ENCODE peak calls at places on chromosomes 6 and 20, in nine cellular contexts. A, S, D, Y, Q, G, U, C and E are unnamed samples.

GRCh38 chr6:57261896-57262295 is 39.8 kb upstream of the RAB23 start:
- DNase-seq in A (no peak), S (no peak), D (no peak), Y (no peak), Q (no peak), G (peak), U (no peak), C (no peak), E (no peak)

GRCh38 chr20:23623666-23624065 is 14.1 kb downstream of the CST3 start:
- DNase-seq in A (no peak), S (no peak), D (no peak), Y (no peak), Q (no peak), G (no peak), U (no peak), C (no peak), E (no peak)

GRCh38 chr6:37979392-37980221 is 160.1 kb downstream of the ZFAND3 start:
- DNase-seq in A (no peak), S (peak), D (no peak), Y (no peak), Q (no peak), G (no peak), U (no peak), C (peak), E (no peak)

GRCh38 chr6:129749749-129750120 is 39.8 kb upstream of the ARHGAP18 start:
- DNase-seq in A (no peak), S (no peak), D (no peak), Y (peak), Q (no peak), G (peak), U (no peak), C (no peak), E (no peak)

GRCh38 chr6:91387290-91388062 is 800.6 kb upstream of the MAP3K7 start:
- DNase-seq in A (no peak), S (peak), D (no peak), Y (no peak), Q (no peak), G (no peak), U (no peak), C (no peak), E (no peak)

GRCh38 chr6:5036309-5036708 is 32.5 kb upstream of the RPP40 start:
- DNase-seq in A (no peak), S (peak), D (no peak), Y (peak), Q (peak), G (peak), U (peak), C (no peak), E (no peak)

GRCh38 chr6:106792536-106793236 is 163.3 kb downstream of the QRSL1 start:
- DNase-seq in A (no peak), S (no peak), D (no peak), Y (no peak), Q (no peak), G (no peak), U (no peak), C (no peak), E (no peak)

GRCh38 chr6:25014806-25015560 is 79.2 kb upstream of the RIPOR2 start:
- DNase-seq in A (no peak), S (no peak), D (no peak), Y (no peak), Q (peak), G (peak), U (no peak), C (no peak), E (no peak)

GRCh38 chr20:844473-845225 is 11.1 kb downstream of the FAM110A start:
- DNase-seq in A (peak), S (peak), D (peak), Y (peak), Q (peak), G (peak), U (peak), C (peak), E (peak)

GRCh38 chr20:32888636-32889035 is 29.9 kb downstream of the EFCAB8 start:
- DNase-seq in A (no peak), S (no peak), D (no peak), Y (no peak), Q (no peak), G (no peak), U (no peak), C (no peak), E (no peak)

GRCh38 chr6:163752446-163752845 is 337.9 kb downstream of the QKI start:
- DNase-seq in A (no peak), S (no peak), D (no peak), Y (no peak), Q (no peak), G (no peak), U (no peak), C (no peak), E (no peak)

GRCh38 chr6:49892280-49892679 is 25.9 kb upstream of the CRISP1 start:
- DNase-seq in A (no peak), S (no peak), D (no peak), Y (no peak), Q (no peak), G (no peak), U (no peak), C (no peak), E (no peak)

GRCh38 chr6:144714031-144714732 is 429.0 kb downstream of the UTRN start:
- DNase-seq in A (no peak), S (no peak), D (no peak), Y (peak), Q (no peak), G (no peak), U (no peak), C (no peak), E (no peak)

GRCh38 chr20:57053798-57054552 is 212.5 kb downstream of the BMP7 start:
- DNase-seq in A (no peak), S (no peak), D (no peak), Y (no peak), Q (no peak), G (no peak), U (no peak), C (no peak), E (no peak)

GRCh38 chr20:44736170-44737021 is 9.3 kb upstream of the KCNK15 start:
- DNase-seq in A (no peak), S (peak), D (no peak), Y (peak), Q (no peak), G (peak), U (peak), C (no peak), E (peak)

GRCh38 chr20:10521068-10521834 is 86.1 kb downstream of the SLX4IP start:
- DNase-seq in A (no peak), S (peak), D (no peak), Y (no peak), Q (no peak), G (peak), U (no peak), C (no peak), E (no peak)

GRCh38 chr20:18133962-18134361 is 3.7 kb upstream of the KAT14 start:
- DNase-seq in A (no peak), S (no peak), D (no peak), Y (no peak), Q (no peak), G (no peak), U (no peak), C (no peak), E (no peak)

GRCh38 chr20:43220612-43221011 is 30.9 kb upstream of the PTPRT start:
- DNase-seq in A (no peak), S (no peak), D (no peak), Y (no peak), Q (no peak), G (peak), U (no peak), C (no peak), E (no peak)

GRCh38 chr6:142680308-142680707 is 264.7 kb downstream of the HIVEP2 start:
- DNase-seq in A (no peak), S (no peak), D (no peak), Y (no peak), Q (no peak), G (peak), U (no peak), C (no peak), E (no peak)

GRCh38 chr6:150898390-150899170 is 33.1 kb downstream of the MTHFD1L start:
- DNase-seq in A (no peak), S (no peak), D (no peak), Y (peak), Q (no peak), G (peak), U (no peak), C (no peak), E (no peak)

GRCh38 chr20:14235355-14235754 is 102.1 kb downstream of the FLRT3 start:
- DNase-seq in A (no peak), S (no peak), D (no peak), Y (no peak), Q (no peak), G (peak), U (no peak), C (no peak), E (no peak)

GRCh38 chr6:3293271-3294155 is 34.8 kb downstream of the PSMG4 start:
- DNase-seq in A (no peak), S (no peak), D (no peak), Y (no peak), Q (no peak), G (no peak), U (peak), C (no peak), E (no peak)

GRCh38 chr6:11172501-11173337 is 59.7 kb downstream of the NEDD9 start:
- DNase-seq in A (peak), S (peak), D (peak), Y (peak), Q (peak), G (peak), U (peak), C (no peak), E (peak)

GRCh38 chr6:143955971-143956370 is 52.1 kb downstream of the PLAGL1 start:
- DNase-seq in A (no peak), S (no peak), D (no peak), Y (no peak), Q (no peak), G (peak), U (no peak), C (no peak), E (no peak)

GRCh38 chr20:61118429-61119224 is 133.4 kb upstream of the CDH4 start:
- DNase-seq in A (no peak), S (no peak), D (no peak), Y (no peak), Q (no peak), G (peak), U (no peak), C (no peak), E (no peak)

GRCh38 chr6:155224031-155224451 is 39.8 kb upstream of the CLDN20 start:
- DNase-seq in A (peak), S (no peak), D (no peak), Y (no peak), Q (no peak), G (peak), U (no peak), C (no peak), E (no peak)

GRCh38 chr6:91045152-91045551 is 458.3 kb upstream of the MAP3K7 start:
- DNase-seq in A (no peak), S (no peak), D (no peak), Y (no peak), Q (no peak), G (no peak), U (no peak), C (peak), E (no peak)

GRCh38 chr6:111157412-111157811 is 70.1 kb downstream of the SLC16A10 start:
- DNase-seq in A (no peak), S (no peak), D (no peak), Y (no peak), Q (no peak), G (no peak), U (no peak), C (no peak), E (no peak)

GRCh38 chr6:38459291-38459690 is 180.4 kb downstream of the BTBD9 start:
- DNase-seq in A (no peak), S (no peak), D (no peak), Y (no peak), Q (no peak), G (peak), U (no peak), C (no peak), E (no peak)

GRCh38 chr20:38272398-38272797 is 11.9 kb upstream of the KIAA1755 start:
- DNase-seq in A (no peak), S (no peak), D (no peak), Y (no peak), Q (no peak), G (peak), U (no peak), C (no peak), E (no peak)